ENCODE peak calls at places on chromosomes 12 and 14, in eight cellular contexts. One of them, this sample, is unnamed.

GRCh38 chr14:65134651-65135579 is 32.6 kb upstream of the MAX start:
- DNase-seq in psoas muscle: no peak
- DNase-seq in IMR-90: no peak
- DNase-seq in fibroblast of mammary gland: peak
- DNase-seq in HEK293T: no peak
- DNase-seq in AML-193: no peak
- DNase-seq in progenitor cell of endocrine pancreas: no peak
- DNase-seq in C1 segment of cervical spinal cord: peak
- DNase-seq in this sample: no peak

GRCh38 chr14:99331796-99332195 is 59.8 kb upstream of the BCL11B start:
- DNase-seq in IMR-90: no peak
- DNase-seq in progenitor cell of endocrine pancreas: no peak
- DNase-seq in AML-193: no peak
- DNase-seq in C1 segment of cervical spinal cord: no peak
- DNase-seq in HEK293T: no peak
- DNase-seq in psoas muscle: no peak
- DNase-seq in fibroblast of mammary gland: no peak
- DNase-seq in this sample: no peak

GRCh38 chr14:51554953-51555352 is 96.8 kb upstream of the FRMD6 start:
- DNase-seq in AML-193: no peak
- DNase-seq in IMR-90: peak
- DNase-seq in psoas muscle: no peak
- DNase-seq in C1 segment of cervical spinal cord: no peak
- DNase-seq in HEK293T: no peak
- DNase-seq in fibroblast of mammary gland: peak
- DNase-seq in progenitor cell of endocrine pancreas: no peak
- DNase-seq in this sample: no peak

GRCh38 chr12:3216726-3217682 is 139.8 kb downstream of the TSPAN9 start:
- DNase-seq in psoas muscle: no peak
- DNase-seq in IMR-90: peak
- DNase-seq in fibroblast of mammary gland: peak
- DNase-seq in AML-193: no peak
- DNase-seq in progenitor cell of endocrine pancreas: no peak
- DNase-seq in HEK293T: no peak
- DNase-seq in C1 segment of cervical spinal cord: no peak
- DNase-seq in this sample: no peak

GRCh38 chr14:22314183-22314820 is 274.7 kb downstream of the DAD1 start:
- DNase-seq in progenitor cell of endocrine pancreas: no peak
- DNase-seq in HEK293T: peak
- DNase-seq in psoas muscle: no peak
- DNase-seq in C1 segment of cervical spinal cord: no peak
- DNase-seq in AML-193: peak
- DNase-seq in fibroblast of mammary gland: peak
- DNase-seq in IMR-90: peak
- DNase-seq in this sample: no peak

GRCh38 chr14:53137559-53137958 is 15.6 kb downstream of the DDHD1 start:
- DNase-seq in IMR-90: no peak
- DNase-seq in fibroblast of mammary gland: no peak
- DNase-seq in psoas muscle: no peak
- DNase-seq in AML-193: no peak
- DNase-seq in HEK293T: no peak
- DNase-seq in C1 segment of cervical spinal cord: no peak
- DNase-seq in progenitor cell of endocrine pancreas: no peak
- DNase-seq in this sample: no peak

GRCh38 chr12:117235261-117235660 is 45.0 kb upstream of the FBXO21 start:
- DNase-seq in AML-193: no peak
- DNase-seq in IMR-90: no peak
- DNase-seq in progenitor cell of endocrine pancreas: no peak
- DNase-seq in fibroblast of mammary gland: no peak
- DNase-seq in HEK293T: no peak
- DNase-seq in psoas muscle: no peak
- DNase-seq in C1 segment of cervical spinal cord: no peak
- DNase-seq in this sample: no peak

GRCh38 chr12:116601524-116601923 is 42.3 kb downstream of the MAP1LC3B2 start:
- DNase-seq in IMR-90: peak
- DNase-seq in HEK293T: no peak
- DNase-seq in fibroblast of mammary gland: peak
- DNase-seq in C1 segment of cervical spinal cord: no peak
- DNase-seq in progenitor cell of endocrine pancreas: no peak
- DNase-seq in psoas muscle: no peak
- DNase-seq in AML-193: no peak
- DNase-seq in this sample: peak

GRCh38 chr14:61754627-61755381 is 7.4 kb upstream of the SNAPC1 start:
- DNase-seq in HEK293T: no peak
- DNase-seq in IMR-90: peak
- DNase-seq in AML-193: no peak
- DNase-seq in fibroblast of mammary gland: peak
- DNase-seq in psoas muscle: no peak
- DNase-seq in progenitor cell of endocrine pancreas: no peak
- DNase-seq in C1 segment of cervical spinal cord: no peak
- DNase-seq in this sample: no peak

GRCh38 chr12:103841690-103842584 is 903 bp upstream of the NT5DC3 start:
- DNase-seq in HEK293T: peak
- DNase-seq in C1 segment of cervical spinal cord: peak
- DNase-seq in progenitor cell of endocrine pancreas: peak
- DNase-seq in AML-193: peak
- DNase-seq in fibroblast of mammary gland: peak
- DNase-seq in psoas muscle: peak
- DNase-seq in IMR-90: peak
- DNase-seq in this sample: peak

This sample was measured in activated naive CD4-positive, alpha-beta T cell treated with anti-CD3 and anti-CD28 coated beads, Interleukin-2, amount 50 U/mL, for 72 hours.